ENCODE peak calls at places on chromosomes 12 and 14, in seven cellular contexts. One of them, this sample, is unnamed.

GRCh38 chr14:24367506-24368214 is at the start of gene NFATC4:
- DNase-seq in MM.1S: peak; percentile 64
- DNase-seq in GM23248: peak; percentile 92
- DNase-seq in keratinocyte: no peak
- DNase-seq in HepG2: peak; percentile 54
- DNase-seq in mammary epithelial cell: no peak
- DNase-seq in neural progenitor cell: peak; percentile 87
- DNase-seq in this sample: peak; percentile 92

GRCh38 chr12:52233462-52234141 is 559 bp downstream of the KRT7 start:
- DNase-seq in MM.1S: no peak
- DNase-seq in GM23248: no peak
- DNase-seq in keratinocyte: no peak
- DNase-seq in HepG2: no peak
- DNase-seq in mammary epithelial cell: no peak
- DNase-seq in neural progenitor cell: peak; percentile 35
- DNase-seq in this sample: no peak

GRCh38 chr14:100317897-100318808 is 5.0 kb upstream of the SLC25A47 start:
- DNase-seq in MM.1S: peak; percentile 21
- DNase-seq in GM23248: peak; percentile 88
- DNase-seq in keratinocyte: no peak
- DNase-seq in HepG2: no peak
- DNase-seq in mammary epithelial cell: no peak
- DNase-seq in neural progenitor cell: peak; percentile 80
- DNase-seq in this sample: peak; percentile 46

GRCh38 chr14:51652168-51653095 is 722 bp downstream of the FRMD6 start:
- DNase-seq in MM.1S: peak; percentile 27
- DNase-seq in GM23248: peak; percentile 60
- DNase-seq in keratinocyte: no peak
- DNase-seq in HepG2: no peak
- DNase-seq in mammary epithelial cell: no peak
- DNase-seq in neural progenitor cell: peak; percentile 73
- DNase-seq in this sample: peak; percentile 39

GRCh38 chr12:130799051-130799450 is 40.0 kb downstream of the STX2 start:
- DNase-seq in MM.1S: no peak
- DNase-seq in GM23248: no peak
- DNase-seq in keratinocyte: peak; percentile 30
- DNase-seq in HepG2: no peak
- DNase-seq in mammary epithelial cell: no peak
- DNase-seq in neural progenitor cell: no peak
- DNase-seq in this sample: no peak

GRCh38 chr14:58771016-58771415 is 133.3 kb downstream of the DACT1 start:
- DNase-seq in MM.1S: no peak
- DNase-seq in GM23248: no peak
- DNase-seq in keratinocyte: no peak
- DNase-seq in HepG2: no peak
- DNase-seq in mammary epithelial cell: no peak
- DNase-seq in neural progenitor cell: no peak
- DNase-seq in this sample: no peak

GRCh38 chr14:48546996-48547395 is 871.6 kb upstream of the MDGA2 start:
- DNase-seq in MM.1S: no peak
- DNase-seq in GM23248: no peak
- DNase-seq in keratinocyte: no peak
- DNase-seq in HepG2: no peak
- DNase-seq in mammary epithelial cell: no peak
- DNase-seq in neural progenitor cell: no peak
- DNase-seq in this sample: no peak

GRCh38 chr14:90632451-90632850 is 183.8 kb downstream of the TTC7B start:
- DNase-seq in MM.1S: peak; percentile 9
- DNase-seq in GM23248: no peak
- DNase-seq in keratinocyte: no peak
- DNase-seq in HepG2: no peak
- DNase-seq in mammary epithelial cell: no peak
- DNase-seq in neural progenitor cell: no peak
- DNase-seq in this sample: no peak

GRCh38 chr12:119115296-119115905 is 63.3 kb upstream of the HSPB8 start:
- DNase-seq in MM.1S: peak; percentile 27
- DNase-seq in GM23248: peak; percentile 58
- DNase-seq in keratinocyte: no peak
- DNase-seq in HepG2: peak; percentile 38
- DNase-seq in mammary epithelial cell: no peak
- DNase-seq in neural progenitor cell: peak; percentile 76
- DNase-seq in this sample: peak; percentile 18

GRCh38 chr12:53381739-53382630 is 2.0 kb downstream of the SP1 start:
- DNase-seq in MM.1S: peak; percentile 69
- DNase-seq in GM23248: peak; percentile 85
- DNase-seq in keratinocyte: peak; percentile 93
- DNase-seq in HepG2: peak; percentile 56
- DNase-seq in mammary epithelial cell: peak; percentile 95
- DNase-seq in neural progenitor cell: peak; percentile 74
- DNase-seq in this sample: peak; percentile 48

GRCh38 chr14:36617824-36618223 is 35.4 kb upstream of the NKX2-8 start:
- DNase-seq in MM.1S: no peak
- DNase-seq in GM23248: no peak
- DNase-seq in keratinocyte: no peak
- DNase-seq in HepG2: no peak
- DNase-seq in mammary epithelial cell: peak; percentile 4
- DNase-seq in neural progenitor cell: no peak
- DNase-seq in this sample: no peak

GRCh38 chr14:45633220-45633984 is 380.4 kb upstream of the MIS18BP1 start:
- DNase-seq in MM.1S: no peak
- DNase-seq in GM23248: no peak
- DNase-seq in keratinocyte: peak; percentile 30
- DNase-seq in HepG2: no peak
- DNase-seq in mammary epithelial cell: peak; percentile 72
- DNase-seq in neural progenitor cell: no peak
- DNase-seq in this sample: no peak

GRCh38 chr14:83164591-83164990 is 1630.9 kb upstream of the SEL1L start:
- DNase-seq in MM.1S: no peak
- DNase-seq in GM23248: no peak
- DNase-seq in keratinocyte: no peak
- DNase-seq in HepG2: no peak
- DNase-seq in mammary epithelial cell: no peak
- DNase-seq in neural progenitor cell: no peak
- DNase-seq in this sample: no peak

GRCh38 chr12:133026996-133027395 is 10.3 kb upstream of the ZNF84 start:
- DNase-seq in MM.1S: no peak
- DNase-seq in GM23248: no peak
- DNase-seq in keratinocyte: no peak
- DNase-seq in HepG2: no peak
- DNase-seq in mammary epithelial cell: peak; percentile 6
- DNase-seq in neural progenitor cell: no peak
- DNase-seq in this sample: peak; percentile 79

GRCh38 chr12:117063162-117063911 is 35.9 kb downstream of the TESC start:
- DNase-seq in MM.1S: no peak
- DNase-seq in GM23248: no peak
- DNase-seq in keratinocyte: no peak
- DNase-seq in HepG2: no peak
- DNase-seq in mammary epithelial cell: no peak
- DNase-seq in neural progenitor cell: no peak
- DNase-seq in this sample: no peak

GRCh38 chr12:93798279-93798678 is 121.1 kb downstream of the CRADD start:
- DNase-seq in MM.1S: no peak
- DNase-seq in GM23248: no peak
- DNase-seq in keratinocyte: no peak
- DNase-seq in HepG2: no peak
- DNase-seq in mammary epithelial cell: no peak
- DNase-seq in neural progenitor cell: no peak
- DNase-seq in this sample: no peak

GRCh38 chr14:90288646-90289355 is 32.4 kb downstream of the PSMC1 start:
- DNase-seq in MM.1S: no peak
- DNase-seq in GM23248: no peak
- DNase-seq in keratinocyte: no peak
- DNase-seq in HepG2: peak; percentile 3
- DNase-seq in mammary epithelial cell: no peak
- DNase-seq in neural progenitor cell: no peak
- DNase-seq in this sample: peak; percentile 38

GRCh38 chr12:6230321-6231110 is 30.3 kb downstream of the CD9 start:
- DNase-seq in MM.1S: no peak
- DNase-seq in GM23248: peak; percentile 64
- DNase-seq in keratinocyte: no peak
- DNase-seq in HepG2: peak; percentile 92
- DNase-seq in mammary epithelial cell: peak; percentile 89
- DNase-seq in neural progenitor cell: no peak
- DNase-seq in this sample: peak; percentile 45

GRCh38 chr14:83251402-83251801 is 1717.7 kb upstream of the SEL1L start:
- DNase-seq in MM.1S: no peak
- DNase-seq in GM23248: no peak
- DNase-seq in keratinocyte: no peak
- DNase-seq in HepG2: no peak
- DNase-seq in mammary epithelial cell: no peak
- DNase-seq in neural progenitor cell: no peak
- DNase-seq in this sample: no peak

GRCh38 chr14:70188608-70189540 is at the start of gene SLC8A3:
- DNase-seq in MM.1S: no peak
- DNase-seq in GM23248: peak; percentile 45
- DNase-seq in keratinocyte: no peak
- DNase-seq in HepG2: no peak
- DNase-seq in mammary epithelial cell: peak; percentile 57
- DNase-seq in neural progenitor cell: peak; percentile 77
- DNase-seq in this sample: peak; percentile 42

GRCh38 chr14:76844223-76844622 is 18.0 kb downstream of the LRRC74A start:
- DNase-seq in MM.1S: no peak
- DNase-seq in GM23248: peak; percentile 65
- DNase-seq in keratinocyte: no peak
- DNase-seq in HepG2: no peak
- DNase-seq in mammary epithelial cell: no peak
- DNase-seq in neural progenitor cell: peak; percentile 18
- DNase-seq in this sample: no peak

DNA sequence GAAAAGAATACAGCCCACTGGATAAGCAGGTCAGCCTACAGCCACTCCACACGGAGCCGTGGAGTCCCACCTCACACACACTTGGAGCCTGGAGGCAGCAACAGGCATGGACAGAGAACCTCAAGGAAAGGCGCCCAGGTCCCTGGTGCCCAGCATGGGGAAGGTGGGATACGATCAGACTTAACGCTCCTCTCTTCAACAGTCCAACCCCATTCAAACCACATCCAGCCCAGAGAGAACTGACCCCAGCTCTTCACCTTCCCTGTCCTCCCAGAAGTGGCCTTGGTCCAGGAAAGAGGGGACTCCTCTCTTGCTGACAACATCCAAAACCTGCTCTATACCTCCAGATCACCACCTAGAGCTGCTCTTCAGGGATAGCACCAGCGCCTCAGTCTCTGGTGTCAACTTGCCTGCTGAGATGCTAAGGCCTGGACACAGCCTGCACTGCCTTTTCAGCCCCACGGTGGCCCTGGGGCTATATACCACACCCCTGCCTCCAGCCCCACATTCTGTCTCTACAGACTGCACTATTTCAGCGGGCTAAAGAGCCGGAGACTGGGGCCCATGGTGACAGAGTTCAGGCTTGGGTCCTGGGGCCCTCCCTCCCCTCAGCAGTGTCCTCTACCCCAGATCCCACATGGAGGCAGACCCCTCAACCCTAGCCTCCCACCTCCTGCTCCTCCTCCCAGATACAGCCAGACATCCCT is 7.0 kb downstream of the ADCY6 start:
- DNase-seq in MM.1S: no peak
- DNase-seq in GM23248: no peak
- DNase-seq in keratinocyte: no peak
- DNase-seq in HepG2: no peak
- DNase-seq in mammary epithelial cell: no peak
- DNase-seq in neural progenitor cell: no peak
- DNase-seq in this sample: no peak
- H3K9ac ChIP-seq in MM.1S: no peak overlapping the region
- H3K9ac ChIP-seq in GM23248: no peak overlapping the region
- H3K9ac ChIP-seq in keratinocyte: no peak overlapping the region
- H3K9ac ChIP-seq in HepG2: no peak overlapping the region
- H3K9ac ChIP-seq in mammary epithelial cell: no peak overlapping the region
- H3K9ac ChIP-seq in neural progenitor cell: no peak overlapping the region
- H3K9ac ChIP-seq in this sample: no peak overlapping the region

DNA sequence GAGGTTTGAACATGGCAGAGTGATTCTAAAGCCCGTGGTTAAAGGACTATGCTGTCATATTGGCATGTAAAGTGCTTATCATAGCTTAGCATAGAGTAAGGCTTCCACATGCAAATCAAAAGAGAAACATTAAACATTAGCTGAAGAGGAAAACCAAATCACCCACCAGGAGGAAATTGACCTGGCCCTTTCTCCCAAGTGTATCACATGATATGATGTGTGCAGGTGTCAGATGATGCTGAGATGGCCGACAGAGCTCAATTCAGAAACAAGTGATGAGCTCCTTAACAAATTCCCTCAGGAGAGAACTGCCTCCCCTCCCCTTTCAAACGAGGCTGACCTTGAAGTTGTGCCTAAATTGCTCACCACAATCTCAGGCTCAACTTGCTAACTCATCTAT is 217.1 kb upstream of the BTG1 start:
- DNase-seq in MM.1S: peak; percentile 89
- DNase-seq in GM23248: no peak
- DNase-seq in keratinocyte: no peak
- DNase-seq in HepG2: no peak
- DNase-seq in mammary epithelial cell: no peak
- DNase-seq in neural progenitor cell: no peak
- DNase-seq in this sample: no peak
- H2AFZ ChIP-seq in MM.1S: no peak overlapping the region
- H2AFZ ChIP-seq in GM23248: no peak overlapping the region
- H2AFZ ChIP-seq in keratinocyte: no peak overlapping the region
- H2AFZ ChIP-seq in HepG2: no peak overlapping the region
- H2AFZ ChIP-seq in mammary epithelial cell: no peak overlapping the region
- H2AFZ ChIP-seq in neural progenitor cell: no peak overlapping the region
- H2AFZ ChIP-seq in this sample: no peak overlapping the region

DNA sequence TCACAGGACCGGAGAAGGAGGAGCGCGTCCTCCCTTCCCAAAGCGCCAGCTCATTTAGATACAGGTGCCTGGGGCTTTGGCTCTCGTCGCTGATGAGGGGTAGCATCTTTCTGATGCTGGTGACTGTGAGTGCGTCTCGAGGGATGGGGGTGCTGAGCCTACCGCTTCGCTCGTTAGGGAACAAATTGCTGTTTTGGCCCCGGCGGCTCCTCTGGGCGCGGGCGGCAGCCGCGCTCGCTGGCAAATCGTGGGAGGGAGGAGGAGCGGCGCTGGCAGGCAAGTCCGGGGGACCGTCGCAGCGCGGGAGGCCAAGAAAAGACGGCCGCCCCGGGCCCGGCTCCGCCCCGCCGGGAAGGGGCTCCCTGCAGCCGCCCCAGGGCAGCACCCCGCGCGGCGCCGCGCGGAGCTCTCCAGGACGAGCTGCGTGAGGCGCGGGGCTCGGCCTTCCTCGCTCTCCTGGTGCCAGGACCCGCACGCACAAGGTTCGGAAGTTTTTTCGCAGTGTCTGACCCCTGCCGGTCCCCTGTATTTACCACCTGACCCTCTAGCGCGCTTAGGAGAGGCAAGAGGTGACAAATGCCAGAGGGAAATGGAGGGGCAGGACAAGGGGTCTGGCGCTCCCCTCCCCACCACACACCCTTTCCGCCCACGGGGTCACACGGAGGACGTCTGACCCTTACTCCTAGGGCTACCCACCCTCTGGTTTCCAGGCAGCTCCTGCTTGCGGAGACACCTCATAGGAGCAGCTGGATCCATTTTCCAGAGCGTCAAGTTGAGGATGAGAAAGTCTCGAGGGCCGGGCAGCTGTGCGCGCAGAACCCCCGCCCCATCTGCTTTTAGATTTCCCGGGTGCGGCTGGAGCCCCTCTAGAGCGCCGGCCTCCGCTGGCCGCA is 875 bp upstream of the KCNH3 start:
- DNase-seq in MM.1S: peak; percentile 25
- DNase-seq in GM23248: peak; percentile 45
- DNase-seq in keratinocyte: no peak
- DNase-seq in HepG2: no peak
- DNase-seq in mammary epithelial cell: no peak
- DNase-seq in neural progenitor cell: peak; percentile 76
- DNase-seq in this sample: no peak
- TF ChIP-seq EZH2 in MM.1S: no peak
- TF ChIP-seq EZH2 in GM23248: peak; percentile 68
- TF ChIP-seq EZH2 in keratinocyte: peak; percentile 98
- TF ChIP-seq EZH2 in HepG2: peak; percentile 88
- TF ChIP-seq EZH2 in mammary epithelial cell: peak; percentile 77
- TF ChIP-seq EZH2 in neural progenitor cell: peak; percentile 95
- TF ChIP-seq EZH2 in this sample: peak; percentile 95

GRCh38 chr12:123681605-123682004 is 10.7 kb downstream of the TCTN2 start:
- DNase-seq in MM.1S: no peak
- DNase-seq in GM23248: no peak
- DNase-seq in keratinocyte: no peak
- DNase-seq in HepG2: no peak
- DNase-seq in mammary epithelial cell: no peak
- DNase-seq in neural progenitor cell: no peak
- DNase-seq in this sample: no peak
- H3K9ac ChIP-seq in MM.1S: no peak overlapping the region
- H3K9ac ChIP-seq in GM23248: no peak overlapping the region
- H3K9ac ChIP-seq in keratinocyte: no peak overlapping the region
- H3K9ac ChIP-seq in HepG2: no peak overlapping the region
- H3K9ac ChIP-seq in mammary epithelial cell: no peak overlapping the region
- H3K9ac ChIP-seq in neural progenitor cell: no peak overlapping the region
- H3K9ac ChIP-seq in this sample: no peak overlapping the region

This sample was measured in fibroblast of lung.